ENCODE peak calls at places on chromosome 13, in nine cellular contexts. O is cerebellar nuclear complex, R is ACHN, A is T-helper 22 cell, N is HS-5, Z is left cardiac atrium, C is EL, X is midbrain, Y is GM12865. G is an unnamed sample.
A peak's percentile ranks its signal among the peaks of the same experiment; 100 is the strongest.

GRCh38 chr13:101449971-101450748 is 2.3 kb upstream of the ITGBL1 start:
- DNase-seq in O (no peak), R (peak; percentile 59), A (no peak), N (peak; percentile 68), Z (no peak), C (peak; percentile 91), X (no peak), Y (no peak), G (peak; percentile 41)

GRCh38 chr13:55106509-55106908 is 2034.2 kb upstream of the PRR20A start:
- DNase-seq in O (no peak), R (no peak), A (no peak), N (no peak), Z (no peak), C (no peak), X (no peak), Y (no peak), G (no peak)

GRCh38 chr13:19864339-19865309 is 1.2 kb upstream of the ZMYM5 start:
- DNase-seq in O (no peak), R (peak; percentile 76), A (peak; percentile 61), N (no peak), Z (peak; percentile 68), C (peak; percentile 68), X (peak; percentile 68), Y (peak; percentile 89), G (peak; percentile 45)

GRCh38 chr13:104085611-104086010 is 1019.4 kb upstream of the SLC10A2 start:
- DNase-seq in O (no peak), R (no peak), A (no peak), N (no peak), Z (no peak), C (no peak), X (no peak), Y (no peak), G (no peak)

GRCh38 chr13:109273326-109273751 is 513.0 kb downstream of the IRS2 start:
- DNase-seq in O (no peak), R (no peak), A (no peak), N (no peak), Z (no peak), C (peak; percentile 39), X (no peak), Y (no peak), G (no peak)

GRCh38 chr13:98892821-98893220 is 85.0 kb downstream of the DOCK9 start:
- DNase-seq in O (no peak), R (no peak), A (no peak), N (no peak), Z (no peak), C (no peak), X (no peak), Y (no peak), G (no peak)

GRCh38 chr13:76462003-76462402 is 424.2 kb downstream of the KCTD12 start:
- DNase-seq in O (no peak), R (no peak), A (no peak), N (no peak), Z (no peak), C (no peak), X (no peak), Y (no peak), G (no peak)

GRCh38 chr13:50409186-50409585 is 393.9 kb downstream of the KCNRG start:
- DNase-seq in O (no peak), R (no peak), A (no peak), N (no peak), Z (no peak), C (no peak), X (no peak), Y (no peak), G (no peak)

GRCh38 chr13:30892966-30893365 is 13.1 kb upstream of the MEDAG start:
- DNase-seq in O (no peak), R (peak; percentile 37), A (no peak), N (no peak), Z (peak; percentile 70), C (peak; percentile 31), X (no peak), Y (peak; percentile 18), G (no peak)

GRCh38 chr13:104385409-104385808 is 1319.2 kb upstream of the SLC10A2 start:
- DNase-seq in O (no peak), R (peak; percentile 9), A (no peak), N (no peak), Z (no peak), C (peak; percentile 4), X (no peak), Y (no peak), G (no peak)

GRCh38 chr13:51549593-51549992 is 34.7 kb upstream of the WDFY2 start:
- DNase-seq in O (no peak), R (no peak), A (no peak), N (no peak), Z (no peak), C (no peak), X (no peak), Y (no peak), G (no peak)

GRCh38 chr13:42233726-42234125 is 38.2 kb upstream of the AKAP11 start:
- DNase-seq in O (no peak), R (no peak), A (no peak), N (no peak), Z (no peak), C (no peak), X (no peak), Y (no peak), G (no peak)

GRCh38 chr13:21237081-21237480 is 60.6 kb downstream of the MRPL57 start:
- DNase-seq in O (no peak), R (no peak), A (no peak), N (no peak), Z (no peak), C (no peak), X (no peak), Y (no peak), G (no peak)

GRCh38 chr13:71858647-71859046 is 8.4 kb downstream of the DACH1 start:
- DNase-seq in O (no peak), R (no peak), A (no peak), N (no peak), Z (no peak), C (no peak), X (no peak), Y (no peak), G (no peak)

GRCh38 chr13:31896427-31896826 is 135.1 kb upstream of the FRY start:
- DNase-seq in O (no peak), R (no peak), A (no peak), N (no peak), Z (peak; percentile 34), C (peak; percentile 76), X (no peak), Y (peak; percentile 73), G (no peak)

GRCh38 chr13:59088716-59089115 is 1075.0 kb downstream of the DIAPH3 start:
- DNase-seq in O (no peak), R (peak; percentile 6), A (no peak), N (no peak), Z (no peak), C (no peak), X (no peak), Y (no peak), G (no peak)

GRCh38 chr13:42612021-42612765 is 38.2 kb downstream of the TNFSF11 start:
- DNase-seq in O (no peak), R (no peak), A (no peak), N (no peak), Z (no peak), C (no peak), X (no peak), Y (no peak), G (no peak)

GRCh38 chr13:34246511-34246910 is 428.6 kb downstream of the RFC3 start:
- DNase-seq in O (no peak), R (no peak), A (no peak), N (no peak), Z (no peak), C (peak; percentile 18), X (no peak), Y (peak; percentile 10), G (no peak)

GRCh38 chr13:103948477-103948876 is 882.3 kb upstream of the SLC10A2 start:
- DNase-seq in O (no peak), R (no peak), A (no peak), N (no peak), Z (no peak), C (no peak), X (no peak), Y (no peak), G (no peak)

GRCh38 chr13:76812971-76813691 is 73.1 kb downstream of the KCTD12 start:
- DNase-seq in O (peak; percentile 42), R (no peak), A (no peak), N (no peak), Z (peak; percentile 86), C (no peak), X (no peak), Y (no peak), G (no peak)

GRCh38 chr13:110388141-110388943 is 81.3 kb downstream of the COL4A2 start:
- DNase-seq in O (no peak), R (no peak), A (no peak), N (no peak), Z (peak; percentile 50), C (peak; percentile 87), X (no peak), Y (no peak), G (no peak)

GRCh38 chr13:112812306-112813034 is 122.6 kb downstream of the ATP11A start:
- DNase-seq in O (no peak), R (no peak), A (no peak), N (no peak), Z (no peak), C (no peak), X (no peak), Y (no peak), G (no peak)

GRCh38 chr13:40200273-40200978 is 466.0 kb downstream of the FOXO1 start:
- DNase-seq in O (no peak), R (no peak), A (no peak), N (no peak), Z (no peak), C (no peak), X (no peak), Y (no peak), G (no peak)

GRCh38 chr13:97353927-97354326 is 80.0 kb upstream of the RAP2A start:
- DNase-seq in O (no peak), R (no peak), A (no peak), N (no peak), Z (no peak), C (peak; percentile 38), X (no peak), Y (no peak), G (no peak)

GRCh38 chr13:37944476-37945442 is 75.2 kb upstream of the TRPC4 start:
- DNase-seq in O (no peak), R (no peak), A (no peak), N (no peak), Z (no peak), C (no peak), X (no peak), Y (no peak), G (no peak)

GRCh38 chr13:74256969-74257368 is 122.8 kb upstream of the KLF12 start:
- DNase-seq in O (no peak), R (no peak), A (no peak), N (no peak), Z (peak; percentile 49), C (no peak), X (no peak), Y (no peak), G (no peak)

GRCh38 chr13:38905861-38906260 is 84.8 kb downstream of the STOML3 start:
- DNase-seq in O (no peak), R (no peak), A (no peak), N (no peak), Z (no peak), C (no peak), X (no peak), Y (no peak), G (no peak)

GRCh38 chr13:97715763-97716162 is 237.7 kb upstream of the IPO5 start:
- DNase-seq in O (no peak), R (no peak), A (no peak), N (no peak), Z (no peak), C (no peak), X (no peak), Y (no peak), G (no peak)

GRCh38 chr13:50576156-50576555 is 267.3 kb downstream of the DLEU7 start:
- DNase-seq in O (no peak), R (no peak), A (no peak), N (no peak), Z (no peak), C (no peak), X (no peak), Y (no peak), G (no peak)

GRCh38 chr13:35785563-35786327 is 309.3 kb upstream of the MAB21L1 start:
- DNase-seq in O (no peak), R (no peak), A (no peak), N (no peak), Z (no peak), C (no peak), X (peak; percentile 11), Y (no peak), G (no peak)

GRCh38 chr13:114152831-114153371 is 20.5 kb upstream of the RASA3 start:
- DNase-seq in O (no peak), R (no peak), A (no peak), N (no peak), Z (no peak), C (no peak), X (peak; percentile 54), Y (no peak), G (no peak)

G was measured in caudate nucleus.